ENCODE peak calls at places on chromosomes 12 and 14, in eight cellular contexts. Z is spleen, E is adrenal gland, C is HCT116, I is gastrocnemius medialis, X is K562, S is IMR-90, Y is H1. R is an unnamed sample. For H3K27me3, the result is how much of the 10 kb centered on the place peaks cover.

GRCh38 chr12:45273717-45274271 is 57.9 kb downstream of the ANO6 start:
- DNase-seq in X (peak), Y (no peak), E (peak), I (no peak), C (peak), Z (no peak), S (peak), R (no peak)

GRCh38 chr12:52029686-52030085 is 21.6 kb upstream of the NR4A1 start:
- DNase-seq in Y (peak), I (no peak), E (no peak), C (no peak), X (peak), S (peak), Z (no peak), R (no peak)

GRCh38 chr12:53219116-53219955 is 12.3 kb upstream of the ITGB7 start:
- DNase-seq in C (no peak), Z (peak), Y (no peak), E (no peak), S (peak), I (no peak), X (peak), R (no peak)

GRCh38 chr14:51082394-51082793 is 12.5 kb downstream of the TRIM9 start:
- DNase-seq in S (no peak), Y (no peak), E (no peak), Z (no peak), X (no peak), I (no peak), C (no peak), R (no peak)

GRCh38 chr12:77236066-77236465 is 170.7 kb upstream of the E2F7 start:
- DNase-seq in E (no peak), Z (no peak), Y (no peak), S (no peak), X (no peak), I (no peak), C (no peak), R (no peak)

GRCh38 chr14:69803753-69804152 is 6.7 kb upstream of the SLC10A1 start:
- DNase-seq in C (no peak), S (no peak), Z (no peak), Y (no peak), X (no peak), E (no peak), I (no peak), R (no peak)

GRCh38 chr14:36057452-36058142 is 118.9 kb downstream of the PTCSC3 start:
- DNase-seq in X (no peak), C (peak), Z (no peak), E (no peak), I (no peak), Y (no peak), S (no peak), R (no peak)

GRCh38 chr12:124386661-124387509 is 92.0 kb downstream of the RFLNA start:
- DNase-seq in E (peak), Z (no peak), Y (no peak), X (no peak), S (no peak), I (peak), C (no peak), R (peak)

GRCh38 chr12:57009949-57010626 is 3.7 kb upstream of the ZBTB39 start:
- DNase-seq in I (no peak), E (no peak), X (no peak), Y (no peak), Z (no peak), C (no peak), S (no peak), R (no peak)

GRCh38 chr14:91425720-91426032 is 8.1 kb upstream of the CCDC88C start:
- DNase-seq in I (no peak), Y (peak), X (no peak), Z (no peak), E (no peak), C (no peak), S (no peak), R (no peak)

GRCh38 chr14:50222061-50222613 is 9.2 kb downstream of the SOS2 start:
- DNase-seq in Z (no peak), E (no peak), Y (no peak), S (peak), X (no peak), I (no peak), C (no peak), R (no peak)

GRCh38 chr12:80849367-80849766 is 88.4 kb downstream of the LIN7A start:
- DNase-seq in I (no peak), Z (no peak), X (no peak), C (no peak), S (no peak), E (no peak), Y (no peak), R (no peak)

GRCh38 chr12:49868449-49868848 is 25.5 kb upstream of the BCDIN3D start:
- DNase-seq in S (no peak), E (no peak), C (no peak), Y (peak), I (no peak), X (no peak), Z (peak), R (peak)

GRCh38 chr12:54051081-54051912 is 2.3 kb upstream of the HOXC4 start:
- DNase-seq in E (no peak), I (no peak), Z (peak), C (no peak), X (no peak), Y (no peak), S (no peak), R (no peak)

GRCh38 chr14:54202288-54202687 is 194.5 kb upstream of the CDKN3 start:
- DNase-seq in E (no peak), S (peak), X (no peak), I (no peak), Y (no peak), C (no peak), Z (no peak), R (no peak)

GRCh38 chr12:94149781-94150482 is 1.6 kb downstream of the PLXNC1 start:
- DNase-seq in C (no peak), X (no peak), E (no peak), I (no peak), Z (no peak), S (no peak), Y (peak), R (peak)

GRCh38 chr12:51678086-51678724 is 87.2 kb downstream of the SCN8A start:
- DNase-seq in S (peak), X (peak), C (peak), Y (no peak), Z (no peak), E (peak), I (no peak), R (no peak)

GRCh38 chr12:23423796-23424195 is 525.7 kb downstream of the SOX5 start:
- DNase-seq in Z (no peak), I (no peak), E (no peak), Y (no peak), S (no peak), X (no peak), C (no peak), R (no peak)

GRCh38 chr14:68548194-68549056 is 244.4 kb downstream of the ZFP36L1 start:
- DNase-seq in X (no peak), I (peak), Z (no peak), C (peak), E (peak), S (peak), Y (peak), R (peak)

GRCh38 chr14:98137626-98138025 is 1134.4 kb downstream of the BCL11B start:
- DNase-seq in E (no peak), Z (no peak), X (no peak), Y (no peak), I (no peak), S (no peak), C (no peak), R (no peak)

GRCh38 chr12:49673446-49674317 is 33.5 kb downstream of the FMNL3 start:
- DNase-seq in Z (peak), S (peak), X (peak), I (peak), E (peak), Y (peak), C (no peak), R (peak)

GRCh38 chr14:103905861-103906456 is 22.3 kb upstream of the TDRD9 start:
- DNase-seq in S (no peak), C (no peak), E (no peak), I (no peak), Y (peak), Z (peak), X (peak), R (no peak)

DNA sequence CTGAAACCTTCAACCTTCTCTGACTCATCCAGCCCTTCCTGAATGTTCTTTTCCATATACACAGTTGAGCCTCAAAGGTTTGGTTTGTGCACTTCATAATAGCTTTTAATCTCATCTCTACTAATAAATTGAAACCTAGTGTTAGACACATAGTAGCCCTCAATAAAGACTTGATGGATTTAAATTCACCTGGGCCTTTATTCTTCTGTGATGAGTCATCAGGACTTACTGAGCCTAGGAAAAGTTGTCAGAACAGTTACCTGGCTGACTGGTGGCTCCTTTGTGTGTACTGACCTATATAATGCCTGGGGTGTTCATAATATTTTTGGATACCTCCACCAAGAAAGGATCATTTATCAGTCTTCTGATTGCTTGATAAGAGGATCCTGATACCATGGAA is 86.4 kb upstream of the NTF3 start:
- DNase-seq in E (no peak), Z (no peak), I (no peak), X (no peak), S (no peak), C (no peak), Y (no peak), R (no peak)
- TF ChIP-seq CTCF in E (no peak), Z (no peak), I (no peak), X (no peak), S (no peak), C (no peak), Y (no peak), R (no peak)

GRCh38 chr12:122085006-122085405 is 6.5 kb downstream of the MLXIP start:
- DNase-seq in I (no peak), E (no peak), Z (no peak), S (no peak), X (no peak), C (no peak), Y (no peak), R (no peak)

GRCh38 chr12:122086641-122087285 is 8.2 kb downstream of the MLXIP start:
- DNase-seq in Y (no peak), E (no peak), C (no peak), I (no peak), X (no peak), Z (no peak), S (no peak), R (no peak)

GRCh38 chr12:122087431-122088180 is 9.1 kb downstream of the MLXIP start:
- DNase-seq in E (no peak), I (peak), S (no peak), C (no peak), Z (no peak), X (no peak), Y (no peak), R (no peak)

GRCh38 chr12:122085571-122085970 is 7.0 kb downstream of the MLXIP start:
- DNase-seq in Y (no peak), X (no peak), C (no peak), S (no peak), E (no peak), Z (no peak), I (no peak), R (no peak)

GRCh38 chr12:122086088-122086487 is 7.5 kb downstream of the MLXIP start:
- DNase-seq in C (no peak), Z (no peak), E (no peak), X (no peak), S (no peak), Y (no peak), I (no peak), R (no peak)
- TF ChIP-seq POLR2A in C (no peak), Z (no peak), E (no peak), X (no peak), S (no peak), Y (no peak), I (no peak), R (no peak)

GRCh38 chr14:94768141-94768520 is 1.8 kb downstream of the GSC start:
- DNase-seq in Z (no peak), S (no peak), I (no peak), Y (no peak), E (no peak), C (no peak), X (no peak), R (no peak)
- H3K27me3 ChIP-seq in Z (half or more), S (half or more), I (half or more), Y (half or more), E (half or more), C (under half), X (under half), R (under half)

GRCh38 chr14:104993808-104994591 is 8.4 kb downstream of the CLBA1 start:
- DNase-seq in S (no peak), X (no peak), C (no peak), Z (peak), E (no peak), Y (no peak), I (no peak), R (peak)
- TF ChIP-seq CTCF in S (no peak), X (no peak), C (no peak), Z (no peak), E (no peak), Y (no peak), I (no peak), R (no peak)

GRCh38 chr12:122145505-122146330 is 28.3 kb downstream of the IL31 start:
- DNase-seq in Z (no peak), E (no peak), C (no peak), X (no peak), I (no peak), Y (no peak), S (no peak), R (no peak)
- TF ChIP-seq POLR2A in Z (no peak), E (no peak), C (no peak), X (peak), I (no peak), Y (no peak), S (no peak), R (no peak)

DNA sequence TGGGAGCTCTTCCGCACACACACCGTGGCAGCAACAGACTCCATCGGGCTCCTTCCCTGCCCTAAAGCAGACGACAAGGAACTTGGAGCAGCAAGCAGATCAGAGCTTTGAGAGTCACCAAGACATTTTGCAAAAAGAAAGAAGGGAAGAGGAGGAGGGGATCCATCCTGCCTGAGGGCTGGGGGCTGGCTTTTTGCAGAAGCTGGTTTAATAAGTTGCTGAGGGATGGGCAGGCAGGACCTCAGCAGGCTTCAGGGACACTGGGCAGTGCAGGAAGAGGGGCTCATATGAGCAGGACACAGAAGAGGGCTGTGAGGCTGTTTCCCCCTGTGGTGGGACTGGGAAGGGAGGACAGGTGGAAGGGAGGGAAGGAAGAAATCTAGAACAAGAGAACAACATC is 133.4 kb upstream of the GSC start:
- DNase-seq in S (no peak), C (no peak), E (no peak), X (no peak), I (no peak), Z (peak), Y (no peak), R (no peak)
- H3K27me3 ChIP-seq in S (under half), C (under half), E (under half), X (under half), I (under half), Z (under half), Y (under half), R (under half)